ENCODE peak calls at places on chromosomes 5 and 9, in four cellular contexts. One of them, this sample, is unnamed. For H3K36me3, the result is how much of the 10 kb centered on the place peaks cover.

GRCh38 chr5:150506571-150507282 is 1.2 kb upstream of the NDST1 start:
- DNase-seq in cardiac muscle cell: no peak
- DNase-seq in Panc1: no peak
- DNase-seq in Karpas-422: no peak
- DNase-seq in this sample: no peak

GRCh38 chr5:61683926-61684325 is 351.9 kb downstream of the ZSWIM6 start:
- DNase-seq in Karpas-422: no peak
- DNase-seq in Panc1: no peak
- DNase-seq in cardiac muscle cell: no peak
- DNase-seq in this sample: no peak

GRCh38 chr5:132110195-132110594 is 36.6 kb downstream of the CSF2 start:
- DNase-seq in Panc1: no peak
- DNase-seq in Karpas-422: no peak
- DNase-seq in cardiac muscle cell: no peak
- DNase-seq in this sample: no peak

GRCh38 chr9:90808226-90808797 is 6.7 kb downstream of the SYK start:
- DNase-seq in cardiac muscle cell: no peak
- DNase-seq in Karpas-422: peak
- DNase-seq in Panc1: no peak
- DNase-seq in this sample: no peak

GRCh38 chr5:82858453-82859043 is 218.6 kb downstream of the TMEM167A start:
- DNase-seq in cardiac muscle cell: no peak
- DNase-seq in Karpas-422: no peak
- DNase-seq in Panc1: no peak
- DNase-seq in this sample: no peak

GRCh38 chr5:172503925-172504730 is 49.8 kb upstream of the SH3PXD2B start:
- DNase-seq in Panc1: no peak
- DNase-seq in cardiac muscle cell: peak
- DNase-seq in Karpas-422: no peak
- DNase-seq in this sample: no peak

GRCh38 chr5:96729156-96729555 is 67.0 kb downstream of the CAST start:
- DNase-seq in cardiac muscle cell: peak
- DNase-seq in Panc1: no peak
- DNase-seq in Karpas-422: no peak
- DNase-seq in this sample: no peak

GRCh38 chr9:99023831-99024230 is 80.1 kb downstream of the COL15A1 start:
- DNase-seq in Karpas-422: peak
- DNase-seq in Panc1: no peak
- DNase-seq in cardiac muscle cell: peak
- DNase-seq in this sample: no peak

GRCh38 chr9:127763918-127764384 is 14.5 kb downstream of the SH2D3C start:
- DNase-seq in Panc1: no peak
- DNase-seq in cardiac muscle cell: peak
- DNase-seq in Karpas-422: peak
- DNase-seq in this sample: no peak

GRCh38 chr9:76018244-76018643 is 127.8 kb downstream of the PCSK5 start:
- DNase-seq in Panc1: no peak
- DNase-seq in cardiac muscle cell: no peak
- DNase-seq in Karpas-422: no peak
- DNase-seq in this sample: no peak

GRCh38 chr9:3027260-3027659 is 183.4 kb upstream of the PUM3 start:
- DNase-seq in cardiac muscle cell: no peak
- DNase-seq in Karpas-422: no peak
- DNase-seq in Panc1: no peak
- DNase-seq in this sample: no peak

GRCh38 chr5:176671890-176672615 is 24.8 kb downstream of the TSPAN17 start:
- DNase-seq in cardiac muscle cell: no peak
- DNase-seq in Karpas-422: no peak
- DNase-seq in Panc1: no peak
- DNase-seq in this sample: no peak

GRCh38 chr5:16936150-16937022 is at the start of gene MYO10:
- DNase-seq in Karpas-422: no peak
- DNase-seq in Panc1: no peak
- DNase-seq in cardiac muscle cell: peak
- DNase-seq in this sample: peak

GRCh38 chr9:90189306-90189705 is 453.3 kb downstream of the DIRAS2 start:
- DNase-seq in Panc1: no peak
- DNase-seq in cardiac muscle cell: no peak
- DNase-seq in Karpas-422: peak
- DNase-seq in this sample: peak

GRCh38 chr5:73213566-73213998 is 40.6 kb downstream of the TMEM174 start:
- DNase-seq in Panc1: no peak
- DNase-seq in cardiac muscle cell: peak
- DNase-seq in Karpas-422: no peak
- DNase-seq in this sample: no peak

GRCh38 chr9:88804289-88804596 is 187.0 kb upstream of the S1PR3 start:
- DNase-seq in Karpas-422: no peak
- DNase-seq in Panc1: no peak
- DNase-seq in cardiac muscle cell: no peak
- DNase-seq in this sample: no peak

GRCh38 chr5:67908145-67908765 is 307.3 kb upstream of the PIK3R1 start:
- DNase-seq in Karpas-422: no peak
- DNase-seq in Panc1: no peak
- DNase-seq in cardiac muscle cell: no peak
- DNase-seq in this sample: no peak

GRCh38 chr9:9792144-9792857 is 820.5 kb downstream of the PTPRD start:
- DNase-seq in Panc1: no peak
- DNase-seq in cardiac muscle cell: no peak
- DNase-seq in Karpas-422: no peak
- DNase-seq in this sample: no peak

GRCh38 chr9:71308454-71308853 is 187.0 kb upstream of the TRPM3 start:
- DNase-seq in cardiac muscle cell: no peak
- DNase-seq in Panc1: no peak
- DNase-seq in Karpas-422: no peak
- DNase-seq in this sample: peak

GRCh38 chr5:10124287-10124686 is 125.4 kb downstream of the ATPSCKMT start:
- DNase-seq in cardiac muscle cell: no peak
- DNase-seq in Karpas-422: no peak
- DNase-seq in Panc1: no peak
- DNase-seq in this sample: no peak

GRCh38 chr9:8723195-8723594 is 923.6 kb upstream of the DMAC1 start:
- DNase-seq in Panc1: no peak
- DNase-seq in cardiac muscle cell: no peak
- DNase-seq in Karpas-422: no peak
- DNase-seq in this sample: no peak

GRCh38 chr5:169691473-169691872 is 54.4 kb downstream of the DOCK2 start:
- DNase-seq in Panc1: no peak
- DNase-seq in Karpas-422: no peak
- DNase-seq in cardiac muscle cell: peak
- DNase-seq in this sample: no peak

GRCh38 chr9:121692606-121693505 is 41.4 kb downstream of the DAB2IP start:
- DNase-seq in Karpas-422: peak
- DNase-seq in Panc1: no peak
- DNase-seq in cardiac muscle cell: no peak
- DNase-seq in this sample: no peak

GRCh38 chr9:20356392-20357206 is 265.7 kb downstream of the MLLT3 start:
- DNase-seq in Karpas-422: peak
- DNase-seq in cardiac muscle cell: peak
- DNase-seq in Panc1: peak
- DNase-seq in this sample: peak

GRCh38 chr9:134455951-134456739 is 129.9 kb downstream of the RXRA start:
- DNase-seq in Panc1: no peak
- DNase-seq in cardiac muscle cell: peak
- DNase-seq in Karpas-422: no peak
- DNase-seq in this sample: no peak

GRCh38 chr5:180049357-180049673 is 22.2 kb downstream of the RNF130 start:
- DNase-seq in cardiac muscle cell: no peak
- DNase-seq in Panc1: no peak
- DNase-seq in Karpas-422: no peak
- DNase-seq in this sample: no peak

GRCh38 chr9:125663127-125663526 is 43.9 kb downstream of the MAPKAP1 start:
- DNase-seq in cardiac muscle cell: peak
- DNase-seq in Panc1: peak
- DNase-seq in Karpas-422: no peak
- DNase-seq in this sample: no peak

GRCh38 chr5:81751836-81752643 is 1.1 kb upstream of the SSBP2 start:
- DNase-seq in Panc1: no peak
- DNase-seq in cardiac muscle cell: peak
- DNase-seq in Karpas-422: no peak
- DNase-seq in this sample: no peak

GRCh38 chr9:392103-392502 is 177.4 kb downstream of the DOCK8 start:
- DNase-seq in cardiac muscle cell: no peak
- DNase-seq in Panc1: no peak
- DNase-seq in Karpas-422: no peak
- DNase-seq in this sample: no peak

GRCh38 chr5:171946382-171946781 is 60.1 kb downstream of the FBXW11 start:
- DNase-seq in Karpas-422: no peak
- DNase-seq in cardiac muscle cell: no peak
- DNase-seq in Panc1: no peak
- DNase-seq in this sample: no peak

GRCh38 chr5:136079195-136079985 is 50.6 kb downstream of the TGFBI start:
- DNase-seq in cardiac muscle cell: no peak
- DNase-seq in Panc1: no peak
- DNase-seq in Karpas-422: no peak
- DNase-seq in this sample: no peak

GRCh38 chr5:136082390-136083193 is 50.1 kb upstream of the SMAD5 start:
- DNase-seq in Karpas-422: peak
- DNase-seq in Panc1: peak
- DNase-seq in cardiac muscle cell: peak
- DNase-seq in this sample: peak

GRCh38 chr5:136080483-136081180 is 51.8 kb downstream of the TGFBI start:
- DNase-seq in Karpas-422: peak
- DNase-seq in cardiac muscle cell: peak
- DNase-seq in Panc1: no peak
- DNase-seq in this sample: peak

GRCh38 chr5:136081192-136081591 is 51.5 kb upstream of the SMAD5 start:
- DNase-seq in Karpas-422: no peak
- DNase-seq in cardiac muscle cell: no peak
- DNase-seq in Panc1: no peak
- DNase-seq in this sample: no peak

DNA sequence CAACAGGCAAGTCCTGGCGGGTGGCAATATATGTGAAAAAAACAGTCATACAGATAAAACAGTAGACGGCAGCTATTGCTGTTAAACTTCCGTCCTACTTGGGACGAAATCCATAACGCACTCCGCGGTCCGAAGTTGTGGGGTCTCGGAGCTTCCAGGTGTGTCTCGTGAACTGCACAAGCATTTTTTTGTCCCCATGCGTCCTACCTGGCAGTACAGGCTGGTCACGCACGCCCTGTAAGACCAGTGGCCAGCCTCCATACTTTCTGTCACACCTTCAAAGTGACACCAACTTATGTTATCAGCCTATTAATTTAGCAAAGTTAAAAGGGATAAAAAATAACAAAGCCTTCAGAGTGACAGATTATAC is 51.3 kb downstream of the TGFBI start:
- DNase-seq in Panc1: no peak
- DNase-seq in cardiac muscle cell: peak
- DNase-seq in Karpas-422: no peak
- DNase-seq in this sample: no peak
- H3K4me3 ChIP-seq in Panc1: no peak
- H3K4me3 ChIP-seq in cardiac muscle cell: peak
- H3K4me3 ChIP-seq in Karpas-422: peak
- H3K4me3 ChIP-seq in this sample: peak

DNA sequence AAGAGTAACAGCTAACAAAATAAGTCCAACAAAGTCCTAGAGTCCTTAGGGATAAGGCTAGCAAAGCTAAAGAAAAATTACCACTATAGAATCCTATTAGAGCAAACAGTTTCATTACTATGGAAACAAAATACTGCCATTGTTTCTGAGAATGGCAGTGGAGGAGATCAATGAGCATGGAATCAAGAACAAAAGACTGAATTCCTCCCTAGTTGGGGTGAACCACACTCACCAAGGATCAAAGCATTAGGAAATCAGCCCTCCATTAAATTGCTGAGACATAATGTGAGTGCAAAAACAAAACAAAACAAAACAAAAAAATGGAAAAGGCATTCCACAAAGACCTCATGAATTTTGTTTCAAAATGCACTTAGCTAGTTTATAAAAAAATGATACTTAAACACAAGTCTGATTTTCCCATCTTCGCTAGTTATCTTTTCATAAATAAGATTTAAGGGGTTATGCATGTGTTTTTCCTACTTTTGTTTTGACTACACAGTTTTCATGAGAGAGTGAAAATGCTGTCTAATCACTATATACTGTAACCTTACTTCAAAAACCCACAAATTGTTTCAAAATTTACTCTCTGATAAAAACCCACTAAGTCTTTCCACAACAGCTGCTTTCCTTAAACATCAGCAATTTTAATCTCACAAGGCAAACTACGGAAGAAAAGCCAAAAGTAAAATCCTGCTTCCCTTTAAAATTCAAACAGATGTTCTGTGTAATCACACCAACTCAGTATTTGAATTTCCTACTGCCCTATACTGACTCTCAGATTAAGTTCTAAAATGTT is 9.7 kb downstream of the SERINC5 start:
- DNase-seq in Panc1: no peak
- DNase-seq in Karpas-422: no peak
- DNase-seq in cardiac muscle cell: peak
- DNase-seq in this sample: no peak
- H3K36me3 ChIP-seq in Panc1: under half
- H3K36me3 ChIP-seq in Karpas-422: under half
- H3K36me3 ChIP-seq in cardiac muscle cell: under half
- H3K36me3 ChIP-seq in this sample: under half

DNA sequence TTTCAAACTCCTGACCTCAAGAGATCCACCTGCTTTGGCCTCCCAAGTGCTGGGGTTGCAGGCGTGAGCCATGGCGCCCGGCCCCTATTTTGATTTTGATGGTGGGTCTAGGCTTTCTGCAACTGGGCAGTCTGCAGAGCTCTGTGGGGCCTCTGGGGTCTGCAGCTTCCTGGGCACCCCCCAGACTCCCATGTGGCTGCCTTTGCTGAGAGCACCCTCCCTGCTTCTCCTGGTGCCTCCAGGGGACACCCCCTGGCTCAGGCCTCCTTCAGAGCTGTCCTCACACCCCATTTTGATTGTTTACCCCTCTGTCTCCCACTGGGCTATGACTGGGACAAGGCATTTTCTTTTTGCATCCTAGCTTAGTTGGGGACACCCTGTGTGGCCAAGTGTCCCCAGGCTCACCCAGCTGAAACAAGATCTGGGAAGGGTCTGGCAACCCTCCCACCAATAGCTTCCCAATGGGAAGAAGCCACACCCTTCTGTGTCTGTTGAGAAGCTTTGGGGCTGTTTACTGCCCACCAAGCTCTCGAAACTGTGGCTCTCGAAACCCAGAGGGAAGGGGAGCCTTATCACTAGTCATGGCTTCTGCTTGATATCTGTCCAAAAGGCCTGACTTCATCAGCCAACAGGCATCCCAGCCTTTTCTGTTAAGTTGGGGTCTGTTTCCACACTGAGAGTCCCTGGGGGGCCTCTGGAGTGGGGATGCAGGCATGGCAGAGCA is 204.4 kb upstream of the IER5L start:
- DNase-seq in Panc1: no peak
- DNase-seq in Karpas-422: no peak
- DNase-seq in cardiac muscle cell: peak
- DNase-seq in this sample: no peak
- H3K4me3 ChIP-seq in Panc1: no peak
- H3K4me3 ChIP-seq in Karpas-422: no peak
- H3K4me3 ChIP-seq in cardiac muscle cell: no peak
- H3K4me3 ChIP-seq in this sample: no peak

DNA sequence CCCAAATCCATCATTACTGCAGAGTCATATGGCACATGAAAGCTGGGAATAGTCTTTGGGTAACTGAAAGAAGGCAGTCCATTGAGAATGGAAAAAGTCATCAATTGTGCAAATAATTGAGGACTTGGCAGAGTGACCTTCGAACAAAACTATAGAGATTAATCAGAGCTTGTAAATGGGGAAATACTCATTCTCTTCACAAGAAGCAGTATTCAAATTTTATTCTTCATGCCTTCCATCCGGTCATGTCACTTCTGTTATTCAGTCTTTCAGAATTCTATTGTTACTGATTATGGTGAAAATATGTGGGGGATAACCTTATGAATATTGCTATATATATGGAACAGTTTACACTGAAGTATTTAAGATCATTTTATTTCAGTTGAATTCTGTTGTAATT is 8.1 kb downstream of the RGMB start:
- DNase-seq in Panc1: no peak
- DNase-seq in Karpas-422: no peak
- DNase-seq in cardiac muscle cell: no peak
- DNase-seq in this sample: no peak
- H3K36me3 ChIP-seq in Panc1: under half
- H3K36me3 ChIP-seq in Karpas-422: under half
- H3K36me3 ChIP-seq in cardiac muscle cell: under half
- H3K36me3 ChIP-seq in this sample: under half